ENCODE peak calls at places on chromosomes 1 and 21, in seven cellular contexts. Q is ovary, J is body of pancreas, X is ascending aorta, B is aorta, O is psoas muscle, W is cardiac muscle cell. Z is an unnamed sample.

GRCh38 chr21:27365394-27365793 is 398.5 kb upstream of the ADAMTS5 start:
- DNase-seq in Q (no peak), B (no peak), X (no peak), W (no peak), O (no peak), J (no peak), Z (no peak)

GRCh38 chr1:28580706-28581530 is 11.1 kb upstream of the RAB42 start:
- DNase-seq in J (peak), Q (no peak), B (no peak), X (no peak), O (no peak), W (peak), Z (peak)

GRCh38 chr1:71294178-71294577 is 213.3 kb upstream of the ZRANB2 start:
- DNase-seq in X (no peak), O (no peak), W (no peak), B (no peak), J (no peak), Q (no peak), Z (no peak)

GRCh38 chr1:94038511-94038910 is 82.4 kb downstream of the ABCA4 start:
- DNase-seq in O (no peak), W (no peak), B (no peak), X (no peak), Q (no peak), J (no peak), Z (no peak)

GRCh38 chr1:78619803-78620579 is at the start of gene IFI44L:
- DNase-seq in X (no peak), W (no peak), O (peak), Q (peak), J (peak), B (no peak), Z (peak)

GRCh38 chr1:156492591-156493080 is 7.9 kb downstream of the MEF2D start:
- DNase-seq in W (no peak), J (peak), O (no peak), X (no peak), B (no peak), Q (no peak), Z (no peak)

GRCh38 chr1:81414417-81415087 is 386.2 kb upstream of the ADGRL2 start:
- DNase-seq in B (peak), J (peak), Q (peak), W (peak), O (peak), X (no peak), Z (peak)

GRCh38 chr1:180901221-180901990 is 11.3 kb upstream of the KIAA1614 start:
- DNase-seq in B (no peak), J (no peak), X (no peak), Q (no peak), O (no peak), W (no peak), Z (no peak)

GRCh38 chr1:235074335-235075120 is 54.1 kb downstream of the TOMM20 start:
- DNase-seq in Q (no peak), O (peak), J (peak), X (no peak), B (no peak), W (peak), Z (no peak)

GRCh38 chr1:230270185-230270939 is 155.8 kb downstream of the PGBD5 start:
- DNase-seq in Q (no peak), X (no peak), W (no peak), B (peak), O (no peak), J (no peak), Z (no peak)

GRCh38 chr21:45142469-45142868 is 68.1 kb downstream of the ADARB1 start:
- DNase-seq in B (peak), X (no peak), O (peak), Q (peak), W (no peak), J (peak), Z (no peak)

GRCh38 chr1:20660363-20661234 is 570 bp downstream of the DDOST start:
- DNase-seq in Q (no peak), X (no peak), J (no peak), W (no peak), O (no peak), B (no peak), Z (no peak)

GRCh38 chr1:112973788-112974187 is 17.8 kb upstream of the SLC16A1 start:
- DNase-seq in J (no peak), W (no peak), O (no peak), B (no peak), X (no peak), Q (no peak), Z (no peak)

GRCh38 chr1:29256395-29256794 is 20.1 kb downstream of the PTPRU start:
- DNase-seq in B (no peak), Q (no peak), W (no peak), O (no peak), J (no peak), X (no peak), Z (peak)

GRCh38 chr21:29670228-29670627 is 269.6 kb downstream of the GRIK1 start:
- DNase-seq in Q (no peak), X (no peak), J (no peak), O (no peak), B (no peak), W (no peak), Z (no peak)

GRCh38 chr1:39689635-39690034 is 1.6 kb downstream of the HPCAL4 start:
- DNase-seq in W (no peak), J (no peak), X (no peak), O (no peak), B (no peak), Q (no peak), Z (no peak)

GRCh38 chr1:161502641-161503393 is 2.4 kb upstream of the FCGR2A start:
- DNase-seq in B (no peak), Q (no peak), X (no peak), J (no peak), O (no peak), W (no peak), Z (no peak)

GRCh38 chr21:33441489-33442477 is 38.0 kb downstream of the TMEM50B start:
- DNase-seq in J (peak), W (peak), Q (no peak), O (peak), X (no peak), B (no peak), Z (no peak)

GRCh38 chr1:167457936-167458584 is 60.3 kb downstream of the CD247 start:
- DNase-seq in Q (no peak), J (no peak), W (no peak), B (no peak), X (no peak), O (no peak), Z (no peak)
- H3K27ac ChIP-seq in Q (no peak), J (no peak), W (no peak), B (no peak), X (no peak), O (no peak), Z (no peak)

DNA sequence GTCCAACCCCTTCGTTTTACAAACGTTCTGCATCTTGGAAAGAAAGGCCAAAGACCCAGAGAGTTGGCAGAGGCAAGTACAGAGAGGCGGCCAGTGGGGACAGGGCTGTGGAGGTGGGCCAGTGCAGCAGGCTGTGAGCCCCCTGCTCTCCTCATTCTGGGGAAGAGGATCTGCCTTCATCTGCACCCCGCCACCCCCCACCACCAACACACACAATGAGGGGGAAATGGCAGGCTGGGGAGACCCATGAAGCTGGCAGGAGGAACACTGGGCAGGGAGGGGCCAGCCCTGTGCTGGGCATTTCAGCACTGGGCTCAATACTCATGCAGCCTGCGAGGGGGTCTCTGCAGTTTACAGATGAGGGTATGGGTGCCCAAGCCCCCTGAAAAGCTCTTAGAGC is 14.6 kb downstream of the STMN1 start:
- DNase-seq in Q (no peak), X (no peak), O (no peak), J (no peak), B (no peak), W (no peak), Z (no peak)
- H3K27ac ChIP-seq in Q (peak), X (peak), O (no peak), J (no peak), B (peak), W (no peak), Z (no peak)

GRCh38 chr1:10975567-10976326 is 36.7 kb upstream of the TARDBP start:
- DNase-seq in W (no peak), J (peak), X (no peak), Q (no peak), O (peak), B (no peak), Z (no peak)
- H3K27ac ChIP-seq in W (no peak), J (peak), X (no peak), Q (no peak), O (peak), B (no peak), Z (no peak)

GRCh38 chr1:151499930-151500329 is 11.3 kb upstream of the CGN start:
- DNase-seq in O (no peak), J (no peak), B (no peak), X (no peak), W (no peak), Q (no peak), Z (no peak)
- H3K27ac ChIP-seq in O (no peak), J (no peak), B (no peak), X (no peak), W (no peak), Q (no peak), Z (no peak)

GRCh38 chr1:110465038-110465813 is 14.3 kb downstream of the PROK1 start:
- DNase-seq in W (no peak), J (peak), X (no peak), O (no peak), Q (no peak), B (peak), Z (peak)
- H3K27ac ChIP-seq in W (no peak), J (peak), X (no peak), O (no peak), Q (no peak), B (no peak), Z (no peak)

GRCh38 chr1:119768778-119769177 is at the start of gene HMGCS2:
- DNase-seq in J (peak), X (no peak), O (no peak), B (no peak), W (no peak), Q (no peak), Z (no peak)

GRCh38 chr1:119764220-119764619 is 4.5 kb downstream of the HMGCS2 start:
- DNase-seq in O (no peak), B (no peak), W (no peak), Q (no peak), X (no peak), J (no peak), Z (no peak)

GRCh38 chr1:119762953-119763352 is 5.8 kb downstream of the HMGCS2 start:
- DNase-seq in B (no peak), W (no peak), O (no peak), Q (no peak), X (no peak), J (no peak), Z (no peak)

GRCh38 chr1:119767486-119767885 is 1.2 kb downstream of the HMGCS2 start:
- DNase-seq in O (no peak), W (no peak), J (no peak), X (no peak), B (no peak), Q (no peak), Z (no peak)

DNA sequence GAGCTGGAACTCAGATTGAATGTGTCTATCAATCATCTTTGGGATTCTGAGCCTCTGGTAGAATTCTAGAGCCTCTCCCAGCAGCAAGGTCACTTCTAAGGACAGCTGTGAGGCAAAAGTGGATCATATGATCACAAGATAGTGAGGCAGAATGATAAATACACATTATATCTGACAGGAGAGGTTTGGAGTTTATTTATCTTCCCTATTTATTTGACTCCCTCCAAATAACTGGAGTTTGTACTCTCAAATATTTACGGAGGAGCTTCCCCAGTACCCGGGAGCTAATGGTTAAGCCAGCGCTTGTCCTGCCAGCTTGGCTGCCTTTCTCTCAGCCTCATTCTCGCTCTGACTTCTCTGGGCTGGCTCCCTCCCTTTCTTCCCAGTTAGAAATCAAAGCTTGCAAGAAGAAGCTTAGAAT is 2.3 kb downstream of the HMGCS2 start:
- DNase-seq in J (peak), X (no peak), B (no peak), Q (no peak), O (no peak), W (no peak), Z (no peak)
- H3K27ac ChIP-seq in J (no peak), X (no peak), B (no peak), Q (no peak), O (no peak), W (no peak), Z (no peak)

GRCh38 chr21:25936776-25937175 is 202.0 kb downstream of the GABPA start:
- DNase-seq in X (no peak), O (no peak), Q (no peak), W (no peak), B (no peak), J (no peak), Z (no peak)
- H3K27ac ChIP-seq in X (peak), O (no peak), Q (no peak), W (no peak), B (no peak), J (no peak), Z (no peak)

Z was measured in WERI-Rb-1.